ENCODE peak calls at places on chromosome 20, in six cellular contexts. L, T, E, I, J and Q are unnamed samples.

GRCh38 chr20:35601021-35601973 is 14.3 kb upstream of the SPAG4 start:
- DNase-seq in T (peak; percentile 84), J (peak; percentile 93), I (peak; percentile 82), E (peak; percentile 77), L (peak; percentile 71), Q (no peak)

GRCh38 chr20:23435675-23436539 is 3.6 kb upstream of the CSTL1 start:
- DNase-seq in I (no peak), L (no peak), J (no peak), E (peak; percentile 39), T (no peak), Q (no peak)

GRCh38 chr20:60137657-60138245 is 179.5 kb downstream of the CDH26 start:
- DNase-seq in I (peak; percentile 23), E (peak; percentile 2), J (peak; percentile 51), L (no peak), T (peak; percentile 56), Q (no peak)

GRCh38 chr20:23320317-23320716 is 30.3 kb upstream of the NXT1 start:
- DNase-seq in L (no peak), I (no peak), E (peak; percentile 58), J (no peak), T (no peak), Q (peak; percentile 97)

GRCh38 chr20:40941023-40941655 is 87.5 kb upstream of the TOP1 start:
- DNase-seq in E (peak; percentile 11), L (no peak), J (no peak), T (no peak), I (no peak), Q (no peak)

GRCh38 chr20:43949741-43950618 is 35.3 kb downstream of the TOX2 start:
- DNase-seq in I (peak; percentile 66), J (no peak), T (peak; percentile 91), L (peak; percentile 46), E (peak; percentile 68), Q (peak; percentile 85)

GRCh38 chr20:14757728-14758127 is 420.3 kb upstream of the FLRT3 start:
- DNase-seq in J (no peak), I (no peak), L (no peak), E (no peak), T (no peak), Q (no peak)

GRCh38 chr20:21103582-21104465 is 2.3 kb downstream of the LINC00237 start:
- DNase-seq in L (no peak), J (peak; percentile 62), I (no peak), E (no peak), T (peak; percentile 32), Q (no peak)

GRCh38 chr20:5535211-5535756 is 214.9 kb upstream of the SHLD1 start:
- DNase-seq in L (no peak), J (no peak), I (no peak), T (no peak), E (peak; percentile 99), Q (no peak)

GRCh38 chr20:37945034-37945660 is 42.2 kb downstream of the VSTM2L start:
- DNase-seq in E (no peak), T (no peak), I (no peak), L (no peak), J (no peak), Q (no peak)

GRCh38 chr20:44151621-44152416 is 35.2 kb downstream of the JPH2 start:
- DNase-seq in T (no peak), E (no peak), L (no peak), I (no peak), J (no peak), Q (no peak)

GRCh38 chr20:58822175-58822574 is 28.5 kb downstream of the GNAS-AS1 start:
- DNase-seq in L (no peak), T (no peak), I (no peak), J (peak; percentile 70), E (no peak), Q (peak; percentile 95)

GRCh38 chr20:46552460-46553420 is 2.3 kb upstream of the OCSTAMP start:
- DNase-seq in T (peak; percentile 90), I (peak; percentile 61), L (no peak), J (no peak), E (no peak), Q (no peak)

GRCh38 chr20:63082939-63083735 is 76.4 kb upstream of the BHLHE23 start:
- DNase-seq in E (no peak), J (peak; percentile 20), T (no peak), I (no peak), L (no peak), Q (no peak)

GRCh38 chr20:32583581-32584045 is 1.5 kb downstream of the NOL4L start:
- DNase-seq in L (no peak), I (no peak), T (no peak), E (no peak), J (peak; percentile 92), Q (no peak)

GRCh38 chr20:1835126-1835525 is 60.1 kb upstream of the SIRPA start:
- DNase-seq in J (no peak), E (no peak), T (no peak), L (no peak), I (no peak), Q (no peak)

GRCh38 chr20:36421641-36422040 is 115.5 kb downstream of the DLGAP4 start:
- DNase-seq in E (no peak), I (no peak), J (no peak), T (no peak), L (no peak), Q (no peak)

GRCh38 chr20:5608448-5609161 is 141.6 kb upstream of the SHLD1 start:
- DNase-seq in I (no peak), E (peak; percentile 62), L (no peak), T (no peak), J (no peak), Q (no peak)

GRCh38 chr20:63847374-63848002 is 13.8 kb upstream of the ABHD16B start:
- DNase-seq in E (peak; percentile 29), L (no peak), I (no peak), J (peak; percentile 95), T (peak; percentile 33), Q (peak; percentile 70)

GRCh38 chr20:1907586-1907985 is 12.4 kb downstream of the SIRPA start:
- DNase-seq in J (no peak), L (no peak), I (no peak), T (no peak), E (no peak), Q (no peak)

GRCh38 chr20:36091561-36092423 is 62.7 kb upstream of the EPB41L1 start:
- DNase-seq in L (no peak), T (no peak), J (peak; percentile 82), E (no peak), I (no peak), Q (no peak)

GRCh38 chr20:1775117-1775516 is 117.5 kb upstream of the SIRPG start:
- DNase-seq in J (no peak), T (no peak), E (peak; percentile 52), I (no peak), L (no peak), Q (no peak)

GRCh38 chr20:3911956-3912355 is 22.8 kb downstream of the PANK2 start:
- DNase-seq in J (no peak), E (no peak), I (no peak), T (no peak), L (no peak), Q (no peak)

GRCh38 chr20:59813948-59814834 is 119.2 kb downstream of the SYCP2 start:
- DNase-seq in I (no peak), L (no peak), J (no peak), T (no peak), E (no peak), Q (no peak)

GRCh38 chr20:47326718-47327137 is 29.8 kb downstream of the ZMYND8 start:
- DNase-seq in T (no peak), L (no peak), J (no peak), I (no peak), E (peak; percentile 84), Q (no peak)

GRCh38 chr20:21105429-21106170 is 558 bp downstream of the LINC00237 start:
- DNase-seq in J (peak; percentile 77), E (no peak), L (no peak), I (no peak), T (peak; percentile 25), Q (no peak)

GRCh38 chr20:23003916-23004315 is 31.2 kb upstream of the SSTR4 start:
- DNase-seq in I (no peak), E (no peak), T (no peak), L (no peak), J (no peak), Q (no peak)